ENCODE peak calls at places on chromosome X, in nine cellular contexts. D is IMR-90; F is neural progenitor cell; C is SK-N-SH; B is right atrium auricular region; P is CD8-positive, alpha-beta T cell; Z is Caco-2; I is adrenal gland; X is thyroid gland. V is an unnamed sample.

GRCh38 chrX:47540754-47541538 is 20.1 kb upstream of the ARAF start:
- DNase-seq in Z (peak; percentile 86), B (peak; percentile 79), X (peak; percentile 84), P (no peak), D (peak; percentile 92), F (peak; percentile 84), I (peak; percentile 83), C (peak; percentile 80), V (peak; percentile 88)

GRCh38 chrX:140525448-140525847 is 20.6 kb upstream of the SOX3 start:
- DNase-seq in P (no peak), C (no peak), B (no peak), Z (no peak), I (no peak), D (peak; percentile 64), F (no peak), X (no peak), V (no peak)

GRCh38 chrX:40240844-40241243 is 143.1 kb upstream of the BCOR start:
- DNase-seq in X (no peak), Z (no peak), D (no peak), P (no peak), B (no peak), I (no peak), C (no peak), F (no peak), V (no peak)

GRCh38 chrX:17654116-17654515 is 83.2 kb upstream of the SCML1 start:
- DNase-seq in F (no peak), X (no peak), I (no peak), D (no peak), C (no peak), P (peak; percentile 26), Z (no peak), B (no peak), V (no peak)

GRCh38 chrX:102712216-102712966 is at the start of gene GPRASP2:
- DNase-seq in X (peak; percentile 58), Z (no peak), I (peak; percentile 52), P (peak; percentile 14), D (no peak), F (peak; percentile 66), C (peak; percentile 74), B (no peak), V (peak; percentile 52)

GRCh38 chrX:48179691-48180090 is 16.9 kb downstream of the SSX5 start:
- DNase-seq in I (no peak), F (no peak), B (no peak), P (no peak), Z (no peak), D (no peak), X (no peak), C (no peak), V (no peak)

GRCh38 chrX:68139791-68140190 is 293.5 kb downstream of the OPHN1 start:
- DNase-seq in D (peak; percentile 35), C (no peak), B (no peak), Z (no peak), F (no peak), I (no peak), P (no peak), X (peak; percentile 10), V (no peak)

GRCh38 chrX:100745806-100746537 is 14.1 kb upstream of the SYTL4 start:
- DNase-seq in I (no peak), X (peak; percentile 1), B (no peak), C (no peak), Z (no peak), P (no peak), F (peak; percentile 7), D (no peak), V (peak; percentile 30)

GRCh38 chrX:40243699-40244098 is 145.9 kb upstream of the BCOR start:
- DNase-seq in Z (no peak), P (no peak), B (no peak), C (peak; percentile 48), F (peak; percentile 45), I (no peak), X (no peak), D (no peak), V (peak; percentile 73)

GRCh38 chrX:22534643-22535042 is 261.9 kb downstream of the CBLL2 start:
- DNase-seq in P (no peak), F (no peak), Z (no peak), X (peak; percentile 53), B (no peak), D (peak; percentile 85), C (no peak), I (no peak), V (no peak)

GRCh38 chrX:53280703-53281320 is 572 bp downstream of the IQSEC2 start:
- DNase-seq in D (peak; percentile 35), X (peak; percentile 37), B (peak; percentile 70), C (no peak), F (peak; percentile 27), Z (no peak), I (peak; percentile 58), P (no peak), V (peak; percentile 58)

GRCh38 chrX:33339219-33339618 is 127.9 kb upstream of the DMD start:
- DNase-seq in I (no peak), D (peak; percentile 16), Z (no peak), X (no peak), F (peak; percentile 8), P (no peak), C (no peak), B (no peak), V (no peak)

DNA sequence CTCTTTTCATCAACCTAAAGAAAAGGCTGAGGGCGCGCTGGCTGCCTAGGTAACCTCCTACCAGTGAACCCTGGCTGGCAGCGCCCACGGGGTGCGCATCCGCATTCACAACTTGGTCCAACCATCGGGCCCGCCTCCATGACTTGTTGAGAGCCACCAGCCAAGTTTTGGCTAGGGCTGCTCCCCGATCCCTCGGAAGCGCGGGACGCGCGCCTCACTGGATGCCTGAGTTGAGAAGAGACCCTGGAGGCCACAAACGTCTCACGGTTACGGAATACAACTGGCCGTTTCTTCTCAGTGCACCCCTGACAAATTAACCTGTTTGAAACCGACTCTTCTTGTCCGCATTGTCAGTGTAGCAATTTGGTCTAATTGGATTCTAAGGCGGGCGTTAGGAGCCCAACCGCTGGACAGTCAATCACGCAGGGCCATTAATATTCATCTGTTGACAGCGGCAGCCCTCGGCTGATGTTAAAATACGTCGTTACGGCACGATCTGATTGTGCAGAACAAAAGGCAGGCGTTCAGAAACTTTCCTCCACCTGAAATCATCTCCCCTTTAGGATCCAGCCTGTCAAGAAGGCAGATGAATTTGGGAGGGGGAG is 1.3 kb downstream of the GPC3 start:
- DNase-seq in C (no peak), B (no peak), D (no peak), Z (no peak), X (no peak), P (no peak), F (peak; percentile 50), I (no peak), V (no peak)
- H3K4me3 ChIP-seq in C (no peak overlapping the region), B (no peak overlapping the region), D (no peak overlapping the region), Z (peak overlapping the region; percentile 80), X (no peak overlapping the region), P (no peak overlapping the region), F (peak overlapping the region; percentile 66), I (no peak overlapping the region), V (no peak overlapping the region)

GRCh38 chrX:44974462-44974861 is 101.5 kb downstream of the KDM6A start:
- DNase-seq in I (no peak), B (no peak), X (no peak), D (peak; percentile 59), P (no peak), Z (no peak), F (no peak), C (no peak), V (no peak)

GRCh38 chrX:44972132-44972531 is 99.1 kb downstream of the KDM6A start:
- DNase-seq in F (no peak), I (no peak), B (no peak), D (no peak), Z (no peak), X (no peak), C (no peak), P (no peak), V (no peak)

GRCh38 chrX:44975666-44976263 is 102.8 kb downstream of the KDM6A start:
- DNase-seq in X (no peak), F (no peak), C (no peak), P (no peak), I (no peak), Z (no peak), B (no peak), D (peak; percentile 5), V (no peak)

GRCh38 chrX:44971674-44972073 is 98.7 kb downstream of the KDM6A start:
- DNase-seq in C (peak; percentile 15), B (no peak), Z (no peak), X (no peak), I (no peak), F (no peak), D (no peak), P (no peak), V (no peak)

GRCh38 chrX:44973420-44973932 is 100.5 kb downstream of the KDM6A start:
- DNase-seq in I (no peak), B (no peak), P (no peak), Z (no peak), X (no peak), C (no peak), F (no peak), D (no peak), V (no peak)
- H3K9me3 ChIP-seq in I (peaks cover 12% of the 10 kb centered on the region), B (peaks cover 18% of the 10 kb centered on the region), P (no peaks in the 10 kb centered on the region), Z (no peaks in the 10 kb centered on the region), X (no peaks in the 10 kb centered on the region), C (peaks cover 11% of the 10 kb centered on the region), F (peaks cover 7% of the 10 kb centered on the region), D (peaks cover 2% of the 10 kb centered on the region), V (no peaks in the 10 kb centered on the region)

DNA sequence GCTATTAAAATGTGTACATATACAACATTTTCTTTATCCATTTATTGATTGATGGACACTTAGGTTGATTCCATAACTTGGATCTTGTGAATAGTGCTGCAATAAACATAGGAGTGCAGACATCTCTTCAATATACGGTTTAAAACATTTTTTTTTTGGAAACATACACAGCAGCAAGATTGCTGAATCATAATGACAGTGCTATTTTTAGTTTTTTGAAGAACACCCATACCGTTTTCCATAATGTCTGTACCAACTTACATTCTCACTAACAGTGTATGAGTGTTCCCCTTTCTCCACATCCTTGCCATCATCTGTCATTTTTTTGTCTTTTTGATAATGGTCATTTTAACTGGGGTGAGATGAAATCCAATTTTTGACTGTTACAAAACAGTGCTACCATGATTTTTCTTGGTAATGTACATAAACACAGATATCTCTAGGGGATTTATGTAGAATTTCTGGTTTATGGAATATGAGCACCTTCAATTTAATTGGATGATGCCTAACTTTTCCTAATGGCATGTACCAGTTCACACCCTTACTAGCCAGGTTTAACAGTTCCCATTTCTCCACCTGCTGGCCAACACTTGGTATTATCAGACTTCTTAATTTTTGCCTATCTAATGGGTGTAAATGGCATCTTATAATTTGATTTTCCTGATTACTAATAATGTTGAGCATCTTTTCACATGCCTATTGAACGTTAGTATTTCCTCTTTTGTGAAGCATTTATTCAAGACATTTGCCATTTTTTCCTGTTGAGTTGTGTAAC is 21.0 kb upstream of the TMSB15B start:
- DNase-seq in D (peak; percentile 32), Z (no peak), C (peak; percentile 20), P (no peak), B (no peak), F (peak; percentile 17), X (no peak), I (no peak), V (no peak)
- TF ChIP-seq CTCF in D (peak; percentile 38), Z (no peak), C (peak; percentile 63), P (peak; percentile 39), B (peak; percentile 54), F (peak; percentile 56), X (no peak), I (peak; percentile 50), V (peak; percentile 26)

GRCh38 chrX:3181846-3182245 is 140.6 kb downstream of the ARSF start:
- DNase-seq in P (no peak), X (no peak), B (no peak), F (no peak), I (no peak), Z (no peak), D (no peak), C (no peak), V (no peak)

GRCh38 chrX:3184176-3184930 is 143.1 kb downstream of the ARSF start:
- DNase-seq in D (peak; percentile 94), C (no peak), Z (no peak), B (no peak), P (no peak), F (no peak), X (no peak), I (no peak), V (no peak)
- H3K4me3 ChIP-seq in D (no peak overlapping the region), C (no peak overlapping the region), Z (no peak overlapping the region), B (no peak overlapping the region), P (no peak overlapping the region), F (no peak overlapping the region), X (no peak overlapping the region), I (no peak overlapping the region), V (no peak overlapping the region)

V was measured in testis.